ENCODE peak calls at places on chromosomes 3 and 15, in ten cellular contexts. Y is K562, J is testis, K is kidney, C is lung, R is PC-3, T is left lung, E is neural progenitor cell, H is psoas muscle, O is brain microvascular endothelial cell. A is an unnamed sample.

GRCh38 chr15:90902996-90903732 is at the start of gene MAN2A2:
- DNase-seq in Y (peak; percentile 78), J (peak; percentile 53), K (peak; percentile 89), C (peak; percentile 85), R (peak; percentile 55), T (peak; percentile 95), E (peak; percentile 73), H (peak; percentile 71), O (no peak), A (peak; percentile 36)

GRCh38 chr3:78887608-78888011 is 880.2 kb downstream of the ROBO1 start:
- DNase-seq in Y (no peak), J (no peak), K (no peak), C (no peak), R (no peak), T (no peak), E (no peak), H (no peak), O (no peak), A (no peak)

GRCh38 chr3:70861234-70861633 is 548.8 kb upstream of the MDFIC2 start:
- DNase-seq in Y (no peak), J (no peak), K (no peak), C (no peak), R (no peak), T (no peak), E (no peak), H (no peak), O (peak; percentile 89), A (no peak)

GRCh38 chr15:66982250-66982649 is 83.2 kb upstream of the SMAD3 start:
- DNase-seq in Y (peak; percentile 6), J (no peak), K (no peak), C (no peak), R (no peak), T (no peak), E (no peak), H (no peak), O (no peak), A (peak; percentile 11)

GRCh38 chr3:133992385-133992784 is 37.3 kb downstream of the SLCO2A1 start:
- DNase-seq in Y (no peak), J (no peak), K (no peak), C (no peak), R (no peak), T (no peak), E (no peak), H (no peak), O (no peak), A (no peak)

GRCh38 chr3:121018917-121019321 is 110.9 kb downstream of the STXBP5L start:
- DNase-seq in Y (no peak), J (no peak), K (peak; percentile 45), C (no peak), R (no peak), T (peak; percentile 43), E (peak; percentile 39), H (no peak), O (no peak), A (no peak)

GRCh38 chr3:67077656-67078055 is 79.5 kb downstream of the KBTBD8 start:
- DNase-seq in Y (no peak), J (no peak), K (no peak), C (no peak), R (no peak), T (no peak), E (no peak), H (no peak), O (no peak), A (no peak)

GRCh38 chr15:33680336-33680735 is 288.0 kb upstream of the CHRM5 start:
- DNase-seq in Y (no peak), J (no peak), K (no peak), C (no peak), R (no peak), T (no peak), E (no peak), H (no peak), O (no peak), A (no peak)

GRCh38 chr3:166837535-166837934 is 542.6 kb downstream of the ZBBX start:
- DNase-seq in Y (no peak), J (peak; percentile 28), K (no peak), C (no peak), R (peak; percentile 66), T (no peak), E (peak; percentile 66), H (no peak), O (no peak), A (peak; percentile 32)

GRCh38 chr3:140276698-140277097 is 341.7 kb downstream of the CLSTN2 start:
- DNase-seq in Y (peak; percentile 12), J (peak; percentile 45), K (no peak), C (peak; percentile 36), R (peak; percentile 16), T (no peak), E (peak; percentile 60), H (no peak), O (peak; percentile 19), A (peak; percentile 87)

GRCh38 chr3:139202226-139202958 is 141.4 kb upstream of the MRPS22 start:
- DNase-seq in Y (peak; percentile 44), J (no peak), K (no peak), C (no peak), R (peak; percentile 66), T (no peak), E (peak; percentile 74), H (no peak), O (no peak), A (peak; percentile 87)

GRCh38 chr3:39712413-39713048 is 96.9 kb upstream of the MYRIP start:
- DNase-seq in Y (no peak), J (no peak), K (no peak), C (no peak), R (no peak), T (no peak), E (no peak), H (no peak), O (no peak), A (no peak)

GRCh38 chr3:39705351-39705900 is 104.0 kb upstream of the MYRIP start:
- DNase-seq in Y (no peak), J (no peak), K (no peak), C (no peak), R (peak; percentile 8), T (no peak), E (no peak), H (no peak), O (no peak), A (no peak)

GRCh38 chr3:39707314-39707909 is 102.0 kb upstream of the MYRIP start:
- DNase-seq in Y (peak; percentile 49), J (no peak), K (no peak), C (no peak), R (peak; percentile 49), T (no peak), E (peak; percentile 52), H (no peak), O (peak; percentile 25), A (no peak)
- TF ChIP-seq CTCF in Y (peak; percentile 59), J (peak; percentile 37), K (peak; percentile 47), C (peak; percentile 15), R (peak; percentile 78), T (peak; percentile 54), E (peak; percentile 68), H (peak; percentile 71), O (peak; percentile 57), A (peak; percentile 31)

GRCh38 chr15:38769492-38769891 is 204.9 kb upstream of the RASGRP1 start:
- DNase-seq in Y (no peak), J (no peak), K (no peak), C (no peak), R (no peak), T (no peak), E (no peak), H (no peak), O (no peak), A (no peak)
- H3K4me3 ChIP-seq in Y (no peak overlapping the region), J (no peak overlapping the region), K (no peak overlapping the region), C (no peak overlapping the region), R (no peak overlapping the region), T (no peak overlapping the region), E (no peak overlapping the region), H (no peak overlapping the region), O (no peak overlapping the region), A (no peak overlapping the region)

GRCh38 chr3:187963677-187964385 is 190.1 kb upstream of the LPP start:
- DNase-seq in Y (no peak), J (no peak), K (no peak), C (no peak), R (no peak), T (no peak), E (no peak), H (no peak), O (no peak), A (no peak)
- TF ChIP-seq CTCF in Y (no peak), J (no peak), K (no peak), C (no peak), R (no peak), T (no peak), E (no peak), H (no peak), O (no peak), A (no peak)

GRCh38 chr3:154105218-154105975 is 15.8 kb upstream of the ARHGEF26 start:
- DNase-seq in Y (no peak), J (no peak), K (no peak), C (peak; percentile 62), R (no peak), T (no peak), E (no peak), H (no peak), O (no peak), A (no peak)

GRCh38 chr3:154113609-154114008 is 7.6 kb upstream of the ARHGEF26 start:
- DNase-seq in Y (no peak), J (no peak), K (no peak), C (no peak), R (no peak), T (no peak), E (no peak), H (no peak), O (no peak), A (no peak)

GRCh38 chr3:154115332-154115731 is 5.9 kb upstream of the ARHGEF26 start:
- DNase-seq in Y (no peak), J (no peak), K (no peak), C (no peak), R (no peak), T (no peak), E (peak; percentile 52), H (no peak), O (no peak), A (no peak)

GRCh38 chr3:154112146-154112545 is 9.0 kb upstream of the ARHGEF26 start:
- DNase-seq in Y (no peak), J (no peak), K (no peak), C (no peak), R (no peak), T (no peak), E (no peak), H (no peak), O (no peak), A (no peak)

GRCh38 chr3:154111365-154111764 is 9.8 kb upstream of the ARHGEF26 start:
- DNase-seq in Y (no peak), J (no peak), K (no peak), C (no peak), R (no peak), T (no peak), E (no peak), H (no peak), O (no peak), A (no peak)
- H3K4me3 ChIP-seq in Y (no peak overlapping the region), J (no peak overlapping the region), K (no peak overlapping the region), C (no peak overlapping the region), R (no peak overlapping the region), T (no peak overlapping the region), E (no peak overlapping the region), H (no peak overlapping the region), O (no peak overlapping the region), A (no peak overlapping the region)

A was measured in WERI-Rb-1.